ENCODE peak calls at places on chromosomes 11 and 22, in four cellular contexts. N is stimulated activated CD4-positive, alpha-beta T cell treated with anti-CD3 and anti-CD28 coated beads, TNF-alpha, amount 100 ng/mL, for 48 hours; Y is fibroblast of pulmonary artery; G is sciatic nerve. C is an unnamed sample.

GRCh38 chr22:46057762-46058420 is 80.9 kb upstream of the WNT7B start:
- DNase-seq in N (no peak), Y (peak; percentile 51), G (peak; percentile 75), C (peak; percentile 48)

GRCh38 chr11:35167451-35167954 is 28.5 kb downstream of the CD44 start:
- DNase-seq in G (no peak), Y (peak; percentile 49), N (no peak), C (no peak)

GRCh38 chr11:83191491-83191890 is 2.0 kb upstream of the ANKRD42 start:
- DNase-seq in Y (no peak), G (no peak), N (no peak), C (no peak)

GRCh38 chr22:47125603-47126002 is 363.2 kb downstream of the TBC1D22A start:
- DNase-seq in Y (peak; percentile 6), N (no peak), G (no peak), C (no peak)

GRCh38 chr22:46195487-46196165 is 45.3 kb downstream of the PPARA start:
- DNase-seq in N (no peak), G (no peak), Y (no peak), C (no peak)

GRCh38 chr22:31647921-31648320 is 14.1 kb downstream of the PISD start:
- DNase-seq in Y (no peak), G (no peak), N (no peak), C (no peak)

GRCh38 chr22:30325724-30326703 is 727 bp downstream of the TBC1D10A start:
- DNase-seq in N (no peak), G (peak; percentile 68), Y (no peak), C (peak; percentile 39)

GRCh38 chr11:126411971-126412381 is 56.5 kb downstream of the ST3GAL4 start:
- DNase-seq in N (no peak), Y (peak; percentile 41), G (no peak), C (peak; percentile 72)

GRCh38 chr22:35335936-35336781 is 36.5 kb downstream of the TOM1 start:
- DNase-seq in N (no peak), Y (no peak), G (no peak), C (no peak)

GRCh38 chr11:99351620-99352019 is 330.9 kb downstream of the CNTN5 start:
- DNase-seq in Y (peak; percentile 57), G (no peak), N (no peak), C (no peak)

GRCh38 chr22:39241632-39242388 is 3.0 kb downstream of the PDGFB start:
- DNase-seq in N (no peak), Y (no peak), G (no peak), C (no peak)

GRCh38 chr11:47467372-47467771 is 18.4 kb upstream of the RAPSN start:
- DNase-seq in Y (no peak), N (no peak), G (peak; percentile 57), C (no peak)

GRCh38 chr11:21866781-21867180 is 326.1 kb upstream of the ANO5 start:
- DNase-seq in Y (no peak), G (no peak), N (no peak), C (no peak)

GRCh38 chr11:111454561-111455192 is 57.5 kb downstream of the BTG4 start:
- DNase-seq in Y (peak; percentile 60), G (no peak), N (peak; percentile 64), C (no peak)

GRCh38 chr22:39703890-39704658 is 133.5 kb downstream of the CACNA1I start:
- DNase-seq in G (no peak), N (no peak), Y (peak; percentile 10), C (peak; percentile 28)

GRCh38 chr11:5933116-5933515 is 8.9 kb upstream of the OR56A3 start:
- DNase-seq in N (no peak), Y (no peak), G (no peak), C (no peak)

GRCh38 chr22:23681026-23681809 is 9.6 kb upstream of the RGL4 start:
- DNase-seq in N (no peak), Y (no peak), G (peak; percentile 25), C (no peak)

GRCh38 chr11:10906521-10906920 is 48.7 kb upstream of the ZBED5 start:
- DNase-seq in G (no peak), Y (peak; percentile 51), N (no peak), C (no peak)

GRCh38 chr22:43951966-43952365 is 3.3 kb upstream of the SAMM50 start:
- DNase-seq in G (no peak), Y (no peak), N (no peak), C (no peak)

GRCh38 chr11:3119141-3119821 is 45.8 kb downstream of the OSBPL5 start:
- DNase-seq in G (peak; percentile 53), Y (no peak), N (no peak), C (no peak)

GRCh38 chr22:16960884-16961249 is 47.2 kb downstream of the GAB4 start:
- DNase-seq in Y (no peak), N (no peak), G (no peak), C (no peak)

GRCh38 chr22:43891360-43892182 is at the start of gene PNPLA5:
- DNase-seq in Y (no peak), G (peak; percentile 35), N (peak; percentile 35), C (no peak)

GRCh38 chr11:75785187-75785586 is 16.6 kb downstream of the DGAT2 start:
- DNase-seq in N (no peak), G (no peak), Y (no peak), C (no peak)

GRCh38 chr11:128318856-128319474 is 268.4 kb downstream of the ETS1 start:
- DNase-seq in Y (no peak), G (no peak), N (peak; percentile 55), C (no peak)

GRCh38 chr22:31089101-31090100 is 8.3 kb downstream of the SMTN start:
- DNase-seq in G (peak; percentile 71), N (no peak), Y (peak; percentile 62), C (peak; percentile 69)

GRCh38 chr22:23117890-23118646 is 23.7 kb downstream of the RSPH14 start:
- DNase-seq in G (no peak), N (no peak), Y (no peak), C (no peak)

GRCh38 chr11:57946628-57947027 is 77.1 kb upstream of the OR9Q1 start:
- DNase-seq in N (no peak), Y (no peak), G (no peak), C (no peak)

GRCh38 chr11:27396259-27396839 is 33.3 kb upstream of the CCDC34 start:
- DNase-seq in Y (no peak), G (no peak), N (no peak), C (no peak)

GRCh38 chr22:24039046-24039445 is 27.9 kb downstream of the CABIN1 start:
- DNase-seq in Y (no peak), N (no peak), G (no peak), C (no peak)

GRCh38 chr11:115653076-115653475 is 148.9 kb upstream of the CADM1 start:
- DNase-seq in Y (no peak), G (no peak), N (no peak), C (no peak)

GRCh38 chr22:36036167-36036624 is 7.6 kb upstream of the RBFOX2 start:
- DNase-seq in G (no peak), Y (no peak), N (no peak), C (no peak)

GRCh38 chr22:23752090-23752691 is 1.3 kb upstream of the ZNF70 start:
- DNase-seq in N (no peak), G (no peak), Y (no peak), C (no peak)

GRCh38 chr11:19246816-19247215 is 6.1 kb upstream of the E2F8 start:
- DNase-seq in G (no peak), N (no peak), Y (no peak), C (no peak)

GRCh38 chr22:44358723-44359440 is 46.1 kb upstream of the SHISAL1 start:
- DNase-seq in G (peak; percentile 50), Y (no peak), N (no peak), C (peak; percentile 51)

GRCh38 chr11:44285756-44286155 is 24.2 kb downstream of the ALX4 start:
- DNase-seq in Y (no peak), G (no peak), N (no peak), C (no peak)

GRCh38 chr22:43628253-43628649 is 183.9 kb downstream of the EFCAB6 start:
- DNase-seq in N (no peak), Y (no peak), G (no peak), C (peak; percentile 75)